ENCODE peak calls at places on chromosomes 2 and 18, in four cellular contexts. I is RWPE2, V is left ventricle myocardium inferior, K is GM20000. A is an unnamed sample.

GRCh38 chr2:100820346-100821254 is 661 bp downstream of the NPAS2 start:
- DNase-seq in I (no peak), K (no peak), V (no peak), A (peak; percentile 61)

GRCh38 chr18:30358545-30358944 is 684.0 kb downstream of the DSC3 start:
- DNase-seq in K (no peak), I (no peak), V (no peak), A (no peak)

GRCh38 chr2:192151848-192152247 is 42.9 kb downstream of the TMEFF2 start:
- DNase-seq in K (no peak), V (no peak), I (no peak), A (no peak)

GRCh38 chr2:97740590-97741182 is 27.3 kb downstream of the ZAP70 start:
- DNase-seq in K (peak; percentile 87), I (peak; percentile 22), V (peak; percentile 29), A (peak; percentile 89)

GRCh38 chr18:64110692-64111480 is 38.0 kb downstream of the LINC00305 start:
- DNase-seq in I (no peak), K (no peak), V (no peak), A (no peak)

GRCh38 chr2:86213699-86214502 is 14.6 kb downstream of the MRPL35 start:
- DNase-seq in K (no peak), I (no peak), V (no peak), A (no peak)

GRCh38 chr2:26086155-26086634 is 52.3 kb downstream of the RAB10 start:
- DNase-seq in V (no peak), I (no peak), K (peak; percentile 14), A (no peak)

GRCh38 chr18:40380657-40381441 is 1574.2 kb upstream of the PIK3C3 start:
- DNase-seq in K (no peak), V (no peak), I (no peak), A (no peak)

GRCh38 chr2:239767016-239767905 is 257.9 kb downstream of the NDUFA10 start:
- DNase-seq in V (no peak), I (peak; percentile 31), K (no peak), A (no peak)

GRCh38 chr2:173817582-173817981 is 147.6 kb downstream of the SP3 start:
- DNase-seq in I (no peak), K (no peak), V (no peak), A (no peak)

GRCh38 chr2:215218587-215219577 is 80.5 kb upstream of the ABCA12 start:
- DNase-seq in K (no peak), V (no peak), I (no peak), A (no peak)

GRCh38 chr2:37665622-37666362 is 5.7 kb downstream of the CDC42EP3 start:
- DNase-seq in V (no peak), K (no peak), I (no peak), A (no peak)

GRCh38 chr2:200077210-200077650 is 121.8 kb downstream of the MAIP1 start:
- DNase-seq in K (no peak), V (no peak), I (no peak), A (no peak)

GRCh38 chr18:76380791-76381405 is 114.1 kb downstream of the ZNF516 start:
- DNase-seq in K (no peak), I (no peak), V (no peak), A (peak; percentile 94)

GRCh38 chr2:25349397-25349796 is 7.7 kb upstream of the DNMT3A start:
- DNase-seq in V (no peak), I (no peak), K (no peak), A (peak; percentile 40)

GRCh38 chr18:68693091-68693815 is 21.7 kb downstream of the TMX3 start:
- DNase-seq in V (no peak), K (no peak), I (no peak), A (no peak)

GRCh38 chr2:68292108-68292710 is 27.5 kb downstream of the CNRIP1 start:
- DNase-seq in V (no peak), K (peak; percentile 27), I (no peak), A (peak; percentile 58)

GRCh38 chr18:46676162-46676830 is 19.3 kb upstream of the LOXHD1 start:
- DNase-seq in K (no peak), V (no peak), I (no peak), A (no peak)

GRCh38 chr2:201697899-201698298 is 545 bp downstream of the MPP4 start:
- DNase-seq in V (no peak), I (no peak), K (no peak), A (no peak)

GRCh38 chr2:63840081-63840784 is 1.5 kb upstream of the UGP2 start:
- DNase-seq in K (peak; percentile 20), I (no peak), V (no peak), A (no peak)

GRCh38 chr2:63841254-63842022 is at the start of gene UGP2:
- DNase-seq in V (peak; percentile 93), K (peak; percentile 82), I (peak; percentile 94), A (peak; percentile 96)

GRCh38 chr2:63842149-63843061 is 709 bp downstream of the UGP2 start:
- DNase-seq in K (no peak), I (no peak), V (no peak), A (peak; percentile 55)

GRCh38 chr2:63843093-63843492 is 1.4 kb downstream of the UGP2 start:
- DNase-seq in V (no peak), K (no peak), I (no peak), A (no peak)

DNA sequence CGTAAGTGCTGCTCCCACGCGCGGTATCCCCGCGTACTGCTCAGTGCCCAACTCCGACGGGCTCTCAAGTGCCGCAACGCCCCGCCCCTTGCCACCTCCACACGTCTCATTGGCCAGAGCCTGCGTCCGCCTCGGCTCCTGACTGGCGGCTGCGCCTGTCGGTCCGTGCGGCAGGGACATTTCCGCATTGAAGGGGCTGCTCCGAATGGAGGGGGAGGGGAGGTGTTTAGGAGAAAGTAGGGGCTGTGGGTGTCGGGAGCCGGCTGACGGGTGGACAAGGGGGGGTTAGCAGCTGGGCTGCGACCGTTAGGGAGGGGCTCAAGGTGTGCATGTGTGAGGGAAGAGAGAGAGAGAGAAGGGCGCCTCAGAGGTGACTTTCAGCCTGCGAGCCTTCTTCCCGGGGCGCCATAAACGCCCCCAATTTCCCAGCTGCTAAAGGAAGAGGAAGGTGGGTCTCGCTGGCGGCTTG is 877 bp upstream of the UGP2 start:
- DNase-seq in K (peak; percentile 93), I (peak; percentile 99), V (peak; percentile 99), A (peak; percentile 99)
- TF ChIP-seq CTCF in K (no peak), I (no peak), V (no peak), A (no peak)

DNA sequence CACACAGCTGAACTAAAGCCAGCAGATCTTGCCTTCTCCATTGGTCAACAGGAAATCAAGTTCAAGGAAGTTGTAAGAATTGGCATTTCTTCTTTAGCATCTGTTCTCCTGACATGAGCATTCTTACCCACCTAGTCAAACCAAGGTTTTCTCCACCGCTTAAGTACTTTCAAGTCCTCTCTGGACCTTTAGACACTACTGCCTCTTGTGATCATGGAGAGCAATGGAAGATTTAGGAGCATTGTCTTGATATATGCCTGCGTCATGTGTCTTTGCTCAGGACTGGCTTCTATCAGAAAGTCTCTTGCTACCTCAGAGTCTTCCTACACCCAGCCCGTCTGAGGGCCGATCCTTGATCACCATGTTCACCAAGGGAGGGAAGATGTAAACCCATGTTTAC is 262.2 kb downstream of the PHLPP1 start:
- DNase-seq in V (no peak), I (no peak), K (no peak), A (no peak)
- TF ChIP-seq CTCF in V (no peak), I (no peak), K (no peak), A (no peak)

GRCh38 chr18:11859903-11860407 is 8.7 kb downstream of the CHMP1B start:
- DNase-seq in K (no peak), I (peak; percentile 86), V (no peak), A (peak; percentile 50)
- TF ChIP-seq CTCF in K (no peak), I (peak; percentile 48), V (no peak), A (peak; percentile 56)

GRCh38 chr2:221372156-221372870 is 199.8 kb downstream of the EPHA4 start:
- DNase-seq in K (no peak), V (no peak), I (no peak), A (peak; percentile 85)

GRCh38 chr2:221374234-221374633 is 197.9 kb downstream of the EPHA4 start:
- DNase-seq in V (no peak), K (no peak), I (no peak), A (no peak)

GRCh38 chr2:221370942-221371221 is 201.2 kb downstream of the EPHA4 start:
- DNase-seq in K (no peak), V (no peak), I (no peak), A (no peak)

GRCh38 chr2:221371347-221371746 is 200.8 kb downstream of the EPHA4 start:
- DNase-seq in V (no peak), I (no peak), K (no peak), A (no peak)

GRCh38 chr2:221370076-221370941 is 201.8 kb downstream of the EPHA4 start:
- DNase-seq in I (no peak), V (no peak), K (no peak), A (no peak)
- TF ChIP-seq CTCF in I (no peak), V (no peak), K (no peak), A (no peak)

DNA sequence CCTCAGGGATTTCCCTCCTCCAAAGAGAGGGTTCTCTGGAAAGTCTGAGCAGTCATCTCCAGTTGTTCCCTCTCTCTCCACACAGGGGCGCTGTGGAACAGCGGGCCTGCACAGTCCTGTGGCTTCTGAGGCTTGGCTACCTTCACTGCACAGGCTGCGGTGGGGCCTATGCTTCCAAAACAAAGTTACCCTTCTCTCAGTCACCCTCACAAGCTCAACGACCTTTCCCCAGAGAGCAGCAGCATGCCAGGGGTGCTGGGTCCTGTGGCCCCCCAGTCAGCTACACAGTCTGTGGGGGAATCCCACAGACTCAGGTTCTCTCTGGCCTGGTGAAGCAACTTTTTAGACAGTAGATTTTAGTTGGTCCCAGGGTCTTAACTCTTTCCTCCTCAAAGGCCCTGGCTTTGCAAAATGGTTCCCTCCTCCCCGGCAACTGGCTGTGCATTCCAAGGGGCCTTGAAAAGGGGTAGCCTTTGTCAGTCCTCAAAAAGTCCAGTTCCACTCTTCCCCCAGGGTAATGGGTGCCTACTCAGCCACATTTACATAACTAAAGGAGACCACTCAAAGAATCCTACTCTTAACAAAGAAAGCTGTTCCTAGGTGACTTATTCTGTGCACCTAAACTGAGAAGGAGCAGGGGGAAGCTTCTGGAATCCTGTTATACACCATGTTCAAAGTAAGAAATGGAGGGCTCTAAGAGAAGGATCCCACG is 14.9 kb downstream of the B3GNT7 start:
- DNase-seq in V (no peak), K (no peak), I (no peak), A (peak; percentile 91)
- TF ChIP-seq CTCF in V (no peak), K (no peak), I (peak; percentile 22), A (peak; percentile 82)

A was measured in endodermal cell.